ENCODE peak calls at places on chromosomes 1 and 21, in ten cellular contexts. C, E, R, T, I, M, W, P, J and K are unnamed samples.

GRCh38 chr1:41639332-41639936 is 155.0 kb upstream of the EDN2 start:
- DNase-seq in C (no peak), E (no peak), R (no peak), T (no peak), I (no peak), M (no peak), W (no peak), P (no peak), J (no peak), K (no peak)

GRCh38 chr21:38343691-38344090 is 86.9 kb downstream of the KCNJ15 start:
- DNase-seq in C (no peak), E (no peak), R (peak), T (no peak), I (no peak), M (no peak), W (no peak), P (peak), J (peak), K (no peak)

GRCh38 chr1:107532318-107532717 is 391.5 kb downstream of the NTNG1 start:
- DNase-seq in C (no peak), E (no peak), R (no peak), T (no peak), I (no peak), M (no peak), W (no peak), P (peak), J (peak), K (no peak)

GRCh38 chr1:229430761-229431269 is 3.1 kb downstream of the ACTA1 start:
- DNase-seq in C (no peak), E (no peak), R (peak), T (no peak), I (no peak), M (no peak), W (peak), P (peak), J (peak), K (peak)

GRCh38 chr1:201374376-201374775 is 3.1 kb downstream of the TNNT2 start:
- DNase-seq in C (no peak), E (no peak), R (no peak), T (no peak), I (no peak), M (no peak), W (peak), P (no peak), J (no peak), K (no peak)

GRCh38 chr21:21468003-21468402 is 469.8 kb downstream of the NCAM2 start:
- DNase-seq in C (no peak), E (no peak), R (no peak), T (no peak), I (no peak), M (no peak), W (no peak), P (no peak), J (no peak), K (no peak)

GRCh38 chr1:116095027-116095426 is 16.2 kb upstream of the MAB21L3 start:
- DNase-seq in C (no peak), E (no peak), R (no peak), T (no peak), I (no peak), M (no peak), W (no peak), P (no peak), J (no peak), K (no peak)

GRCh38 chr1:117894078-117894477 is 35.3 kb downstream of the GDAP2 start:
- DNase-seq in C (no peak), E (no peak), R (no peak), T (no peak), I (no peak), M (no peak), W (no peak), P (no peak), J (no peak), K (no peak)

GRCh38 chr1:20200966-20201365 is 14.6 kb upstream of the PLA2G2C start:
- DNase-seq in C (no peak), E (peak), R (no peak), T (no peak), I (no peak), M (no peak), W (no peak), P (no peak), J (no peak), K (no peak)

GRCh38 chr1:183687546-183688279 is 34.6 kb upstream of the APOBEC4 start:
- DNase-seq in C (no peak), E (no peak), R (no peak), T (no peak), I (no peak), M (no peak), W (no peak), P (no peak), J (no peak), K (no peak)

GRCh38 chr1:187634940-187635339 is 806.2 kb downstream of the PLA2G4A start:
- DNase-seq in C (no peak), E (no peak), R (no peak), T (no peak), I (no peak), M (no peak), W (no peak), P (no peak), J (no peak), K (no peak)

GRCh38 chr1:196558424-196558823 is 49.8 kb downstream of the KCNT2 start:
- DNase-seq in C (no peak), E (no peak), R (peak), T (peak), I (peak), M (no peak), W (peak), P (no peak), J (no peak), K (no peak)

GRCh38 chr1:92623187-92623778 is 136.6 kb upstream of the GFI1 start:
- DNase-seq in C (no peak), E (peak), R (no peak), T (peak), I (no peak), M (peak), W (no peak), P (no peak), J (no peak), K (no peak)

GRCh38 chr1:15911927-15912326 is 64.0 kb downstream of the ZBTB17 start:
- DNase-seq in C (no peak), E (no peak), R (peak), T (no peak), I (no peak), M (no peak), W (no peak), P (peak), J (peak), K (no peak)

GRCh38 chr1:238606896-238607295 is 716.2 kb upstream of the ZP4 start:
- DNase-seq in C (no peak), E (no peak), R (no peak), T (no peak), I (no peak), M (no peak), W (no peak), P (no peak), J (no peak), K (no peak)

GRCh38 chr1:176994926-176995596 is 169.5 kb downstream of the ASTN1 start:
- DNase-seq in C (no peak), E (no peak), R (no peak), T (no peak), I (no peak), M (no peak), W (no peak), P (no peak), J (no peak), K (no peak)

GRCh38 chr1:30680879-30681278 is 42.5 kb downstream of the MATN1 start:
- DNase-seq in C (no peak), E (no peak), R (no peak), T (no peak), I (no peak), M (no peak), W (no peak), P (no peak), J (no peak), K (no peak)

GRCh38 chr1:63612564-63612963 is 19.4 kb downstream of the PGM1 start:
- DNase-seq in C (no peak), E (no peak), R (peak), T (no peak), I (no peak), M (no peak), W (no peak), P (no peak), J (no peak), K (no peak)

GRCh38 chr1:109917429-109918076 is 6.9 kb downstream of the CSF1 start:
- DNase-seq in C (no peak), E (no peak), R (no peak), T (no peak), I (no peak), M (no peak), W (no peak), P (no peak), J (no peak), K (no peak)

GRCh38 chr1:89952021-89952995 is 42.6 kb upstream of the ZNF326 start:
- DNase-seq in C (no peak), E (no peak), R (no peak), T (no peak), I (no peak), M (no peak), W (peak), P (no peak), J (no peak), K (no peak)

GRCh38 chr1:167501513-167502191 is 16.7 kb downstream of the CD247 start:
- DNase-seq in C (no peak), E (peak), R (no peak), T (no peak), I (no peak), M (no peak), W (no peak), P (peak), J (peak), K (no peak)

GRCh38 chr1:26351591-26352337 is 2.2 kb downstream of the CRYBG2 start:
- DNase-seq in C (no peak), E (no peak), R (peak), T (no peak), I (no peak), M (no peak), W (no peak), P (no peak), J (no peak), K (peak)

GRCh38 chr1:64469977-64470669 is at the start of gene CACHD1:
- DNase-seq in C (peak), E (no peak), R (peak), T (peak), I (peak), M (peak), W (peak), P (peak), J (peak), K (peak)

GRCh38 chr1:3081171-3081683 is 12.2 kb downstream of the PRDM16 start:
- DNase-seq in C (no peak), E (no peak), R (no peak), T (no peak), I (no peak), M (no peak), W (no peak), P (no peak), J (no peak), K (no peak)

GRCh38 chr1:186976700-186977099 is 148.0 kb downstream of the PLA2G4A start:
- DNase-seq in C (no peak), E (no peak), R (no peak), T (no peak), I (no peak), M (no peak), W (no peak), P (no peak), J (no peak), K (no peak)

GRCh38 chr1:225657462-225657989 is 4.6 kb upstream of the ENAH start:
- DNase-seq in C (no peak), E (no peak), R (no peak), T (peak), I (no peak), M (no peak), W (no peak), P (no peak), J (no peak), K (no peak)

GRCh38 chr1:175504875-175505555 is 238.4 kb downstream of the TNR start:
- DNase-seq in C (no peak), E (no peak), R (no peak), T (no peak), I (no peak), M (no peak), W (no peak), P (no peak), J (no peak), K (no peak)

GRCh38 chr1:68673771-68674170 is 176.9 kb upstream of the DEPDC1 start:
- DNase-seq in C (no peak), E (no peak), R (no peak), T (no peak), I (no peak), M (no peak), W (no peak), P (no peak), J (no peak), K (no peak)

GRCh38 chr1:119453021-119453420 is 38.1 kb downstream of the HSD3B2 start:
- DNase-seq in C (no peak), E (no peak), R (no peak), T (peak), I (no peak), M (no peak), W (no peak), P (no peak), J (no peak), K (no peak)

GRCh38 chr1:98325646-98326441 is 335.7 kb upstream of the SNX7 start:
- DNase-seq in C (no peak), E (no peak), R (peak), T (peak), I (peak), M (no peak), W (no peak), P (peak), J (peak), K (no peak)

GRCh38 chr1:57235782-57236181 is 188.1 kb downstream of the DAB1 start:
- DNase-seq in C (no peak), E (no peak), R (peak), T (no peak), I (no peak), M (no peak), W (no peak), P (no peak), J (no peak), K (peak)

GRCh38 chr1:203163891-203164635 is 11.6 kb downstream of the MYBPH start:
- DNase-seq in C (no peak), E (no peak), R (no peak), T (no peak), I (no peak), M (no peak), W (no peak), P (no peak), J (no peak), K (no peak)

GRCh38 chr1:160626560-160627342 is 20.1 kb downstream of the SLAMF1 start:
- DNase-seq in C (no peak), E (no peak), R (no peak), T (no peak), I (no peak), M (peak), W (no peak), P (no peak), J (no peak), K (no peak)

GRCh38 chr21:44506279-44507255 is 33.4 kb downstream of the KRTAP10-1 start:
- DNase-seq in C (no peak), E (no peak), R (no peak), T (no peak), I (no peak), M (no peak), W (no peak), P (no peak), J (no peak), K (no peak)

GRCh38 chr1:54865238-54866073 is 21.5 kb downstream of the DHCR24 start:
- DNase-seq in C (no peak), E (no peak), R (peak), T (no peak), I (no peak), M (no peak), W (no peak), P (no peak), J (no peak), K (no peak)

GRCh38 chr1:46370214-46370633 is 23.9 kb upstream of the FAAH start:
- DNase-seq in C (peak), E (peak), R (no peak), T (no peak), I (no peak), M (peak), W (no peak), P (no peak), J (peak), K (no peak)

GRCh38 chr1:53559854-53560571 is 100.8 kb downstream of the DMRTB1 start:
- DNase-seq in C (no peak), E (no peak), R (no peak), T (no peak), I (peak), M (no peak), W (no peak), P (no peak), J (peak), K (peak)

GRCh38 chr1:154384650-154385557 is 20.2 kb upstream of the IL6R start:
- DNase-seq in C (no peak), E (no peak), R (no peak), T (no peak), I (no peak), M (no peak), W (no peak), P (no peak), J (no peak), K (no peak)
- H3K4me3 ChIP-seq in C (no peak), E (no peak), R (no peak), T (no peak), I (no peak), M (no peak), W (no peak), P (no peak), J (no peak), K (no peak)

GRCh38 chr21:45735259-45736000 is 91.9 kb downstream of the PCBP3 start:
- DNase-seq in C (no peak), E (no peak), R (no peak), T (no peak), I (no peak), M (no peak), W (no peak), P (no peak), J (no peak), K (no peak)
- H3K4me3 ChIP-seq in C (no peak), E (no peak), R (no peak), T (no peak), I (no peak), M (no peak), W (no peak), P (no peak), J (no peak), K (no peak)

GRCh38 chr1:242427519-242427918 is 97.0 kb downstream of the PLD5 start:
- DNase-seq in C (no peak), E (no peak), R (no peak), T (no peak), I (no peak), M (no peak), W (no peak), P (no peak), J (no peak), K (no peak)
- H3K4me3 ChIP-seq in C (no peak), E (no peak), R (no peak), T (no peak), I (no peak), M (no peak), W (no peak), P (no peak), J (no peak), K (no peak)

GRCh38 chr21:31316072-31316471 is 28.0 kb downstream of the TIAM1 start:
- DNase-seq in C (no peak), E (no peak), R (no peak), T (no peak), I (no peak), M (no peak), W (no peak), P (no peak), J (no peak), K (no peak)

GRCh38 chr21:31316488-31317169 is 27.4 kb downstream of the TIAM1 start:
- DNase-seq in C (no peak), E (no peak), R (no peak), T (no peak), I (no peak), M (no peak), W (no peak), P (no peak), J (no peak), K (no peak)

GRCh38 chr21:31317688-31318087 is 26.4 kb downstream of the TIAM1 start:
- DNase-seq in C (no peak), E (no peak), R (no peak), T (no peak), I (no peak), M (no peak), W (no peak), P (no peak), J (no peak), K (no peak)

DNA sequence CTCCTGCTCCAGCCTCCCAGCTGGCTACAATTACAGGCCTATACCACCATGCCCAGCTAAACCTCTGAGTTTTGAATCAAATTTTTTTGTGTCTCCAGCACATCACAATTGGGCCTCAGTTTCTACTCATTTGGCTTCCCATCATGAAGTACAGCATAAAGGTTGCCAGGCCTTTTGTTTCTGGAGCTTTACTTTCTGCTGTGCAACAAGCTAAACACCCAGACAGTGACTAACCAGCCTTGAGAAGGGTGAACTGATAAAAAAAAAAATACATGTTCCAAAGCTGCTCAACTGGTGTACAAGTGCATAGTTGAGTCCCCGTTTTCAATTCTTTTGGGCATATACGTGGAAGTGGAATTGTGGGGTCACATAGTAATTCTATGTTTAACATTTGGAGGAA is 25.1 kb downstream of the TIAM1 start:
- DNase-seq in C (no peak), E (no peak), R (no peak), T (no peak), I (no peak), M (no peak), W (no peak), P (no peak), J (no peak), K (no peak)
- H3K4me3 ChIP-seq in C (no peak), E (no peak), R (no peak), T (no peak), I (no peak), M (no peak), W (no peak), P (no peak), J (no peak), K (no peak)

DNA sequence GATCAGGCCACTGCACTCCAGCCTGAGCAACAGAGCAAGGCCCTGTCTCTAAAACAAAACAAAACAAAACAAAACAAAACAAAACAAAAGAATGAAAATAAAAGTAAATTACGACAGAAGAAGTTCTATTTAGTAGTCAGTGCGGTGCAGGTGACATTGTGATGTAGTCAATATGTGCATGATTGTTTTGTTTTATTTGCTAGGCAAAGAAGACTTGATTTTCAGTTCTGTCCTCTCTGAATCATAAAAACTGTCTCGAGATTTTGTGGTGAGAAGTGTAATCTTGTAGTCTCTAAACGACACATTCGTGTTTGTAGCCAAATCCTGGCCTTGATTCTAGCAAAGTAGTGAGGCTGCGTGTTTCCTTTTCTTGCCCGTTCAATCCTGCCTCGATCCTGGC is 23.5 kb downstream of the PEX14 start:
- DNase-seq in C (no peak), E (no peak), R (no peak), T (no peak), I (no peak), M (no peak), W (no peak), P (no peak), J (no peak), K (no peak)
- H3K4me3 ChIP-seq in C (no peak), E (no peak), R (no peak), T (no peak), I (no peak), M (no peak), W (no peak), P (no peak), J (no peak), K (no peak)

GRCh38 chr21:34524671-34525601 is 12.9 kb upstream of the KCNE1 start:
- DNase-seq in C (no peak), E (no peak), R (peak), T (no peak), I (no peak), M (no peak), W (no peak), P (no peak), J (peak), K (peak)
- H3K4me3 ChIP-seq in C (peak), E (no peak), R (peak), T (peak), I (peak), M (no peak), W (no peak), P (peak), J (no peak), K (peak)

GRCh38 chr1:240084337-240084736 is 7.3 kb upstream of the FMN2 start:
- DNase-seq in C (no peak), E (no peak), R (no peak), T (no peak), I (no peak), M (no peak), W (no peak), P (no peak), J (no peak), K (no peak)
- H3K4me3 ChIP-seq in C (no peak), E (no peak), R (no peak), T (no peak), I (no peak), M (no peak), W (no peak), P (no peak), J (no peak), K (no peak)